ENCODE peak calls at places on chromosomes 3 and 15, in nine cellular contexts. Z, M, F, I, O, G, W, Y and D are unnamed samples. For H3K4me1, the result is how much of the 10 kb centered on the place peaks cover.

GRCh38 chr15:83710452-83710851 is 56.5 kb downstream of the ADAMTSL3 start:
- DNase-seq in Z (no peak), M (no peak), F (no peak), I (no peak), O (no peak), G (no peak), W (no peak), Y (no peak), D (no peak)

GRCh38 chr15:36175181-36175750 is 404.2 kb upstream of the CDIN1 start:
- DNase-seq in Z (no peak), M (no peak), F (no peak), I (no peak), O (no peak), G (no peak), W (no peak), Y (no peak), D (no peak)

GRCh38 chr3:160403796-160404510 is 4.5 kb downstream of the SMC4 start:
- DNase-seq in Z (peak), M (no peak), F (peak), I (no peak), O (no peak), G (no peak), W (no peak), Y (no peak), D (no peak)

GRCh38 chr15:36428102-36428845 is 151.2 kb upstream of the CDIN1 start:
- DNase-seq in Z (no peak), M (no peak), F (peak), I (no peak), O (peak), G (no peak), W (no peak), Y (no peak), D (no peak)

GRCh38 chr3:170697131-170697530 is 111.3 kb upstream of the SLC7A14 start:
- DNase-seq in Z (no peak), M (no peak), F (no peak), I (no peak), O (no peak), G (no peak), W (no peak), Y (no peak), D (no peak)

GRCh38 chr3:11624704-11625375 is 18.9 kb downstream of the VGLL4 start:
- DNase-seq in Z (no peak), M (no peak), F (no peak), I (no peak), O (no peak), G (no peak), W (no peak), Y (no peak), D (no peak)

GRCh38 chr3:134487406-134487805 is 1.5 kb downstream of the CEP63 start:
- DNase-seq in Z (peak), M (no peak), F (no peak), I (no peak), O (no peak), G (no peak), W (no peak), Y (no peak), D (no peak)

GRCh38 chr3:66989860-66990696 is 8.0 kb upstream of the KBTBD8 start:
- DNase-seq in Z (peak), M (no peak), F (peak), I (no peak), O (no peak), G (no peak), W (no peak), Y (no peak), D (no peak)

GRCh38 chr3:41681479-41681878 is 280.4 kb downstream of the ULK4 start:
- DNase-seq in Z (no peak), M (no peak), F (peak), I (no peak), O (peak), G (no peak), W (no peak), Y (no peak), D (no peak)

GRCh38 chr3:95341314-95341713 is 1278.5 kb downstream of the NSUN3 start:
- DNase-seq in Z (no peak), M (no peak), F (no peak), I (no peak), O (no peak), G (no peak), W (no peak), Y (no peak), D (no peak)

GRCh38 chr15:41821831-41822230 is 6.1 kb upstream of the JMJD7 start:
- DNase-seq in Z (no peak), M (no peak), F (no peak), I (no peak), O (no peak), G (no peak), W (no peak), Y (no peak), D (no peak)

GRCh38 chr3:195546130-195546560 is 3.0 kb upstream of the PPP1R2 start:
- DNase-seq in Z (no peak), M (peak), F (peak), I (no peak), O (peak), G (peak), W (no peak), Y (peak), D (peak)

GRCh38 chr3:171001957-171002694 is 24.4 kb downstream of the SLC2A2 start:
- DNase-seq in Z (no peak), M (no peak), F (peak), I (no peak), O (no peak), G (no peak), W (no peak), Y (no peak), D (no peak)

GRCh38 chr3:107045791-107046190 is 331.4 kb upstream of the CCDC54 start:
- DNase-seq in Z (no peak), M (no peak), F (no peak), I (no peak), O (no peak), G (no peak), W (no peak), Y (no peak), D (no peak)

GRCh38 chr3:49602877-49603411 is 48.7 kb downstream of the BSN start:
- DNase-seq in Z (no peak), M (no peak), F (no peak), I (no peak), O (no peak), G (peak), W (peak), Y (no peak), D (no peak)

GRCh38 chr3:116579843-116580242 is 129.7 kb upstream of the TUSC7 start:
- DNase-seq in Z (no peak), M (no peak), F (peak), I (peak), O (no peak), G (no peak), W (no peak), Y (no peak), D (no peak)

GRCh38 chr15:65945616-65946015 is 76.3 kb downstream of the RAB11A start:
- DNase-seq in Z (no peak), M (no peak), F (no peak), I (no peak), O (no peak), G (no peak), W (no peak), Y (no peak), D (no peak)

GRCh38 chr3:56720836-56721235 is 37.8 kb upstream of the TASOR start:
- DNase-seq in Z (no peak), M (no peak), F (no peak), I (no peak), O (no peak), G (no peak), W (no peak), Y (no peak), D (no peak)

GRCh38 chr15:76163429-76164020 is 103.7 kb downstream of the TMEM266 start:
- DNase-seq in Z (no peak), M (peak), F (no peak), I (no peak), O (peak), G (peak), W (peak), Y (peak), D (no peak)

GRCh38 chr3:8536106-8537052 is 34.8 kb downstream of the LMCD1 start:
- DNase-seq in Z (no peak), M (no peak), F (peak), I (no peak), O (no peak), G (no peak), W (no peak), Y (no peak), D (no peak)

GRCh38 chr3:147007736-147008245 is 398.6 kb downstream of the ZIC4 start:
- DNase-seq in Z (no peak), M (no peak), F (peak), I (no peak), O (no peak), G (no peak), W (no peak), Y (no peak), D (no peak)

GRCh38 chr3:31941230-31941632 is 39.8 kb downstream of the OSBPL10 start:
- DNase-seq in Z (no peak), M (no peak), F (peak), I (no peak), O (no peak), G (no peak), W (no peak), Y (no peak), D (no peak)

GRCh38 chr3:29465836-29466235 is 185.0 kb downstream of the RBMS3 start:
- DNase-seq in Z (no peak), M (no peak), F (peak), I (no peak), O (no peak), G (no peak), W (no peak), Y (no peak), D (no peak)

GRCh38 chr3:18071833-18072232 is 329.4 kb upstream of the TBC1D5 start:
- DNase-seq in Z (no peak), M (no peak), F (peak), I (no peak), O (no peak), G (no peak), W (no peak), Y (no peak), D (no peak)

GRCh38 chr3:32882603-32883025 is 64.8 kb downstream of the TRIM71 start:
- DNase-seq in Z (peak), M (no peak), F (no peak), I (no peak), O (no peak), G (no peak), W (no peak), Y (no peak), D (no peak)

GRCh38 chr3:23174426-23175039 is 28.6 kb upstream of the UBE2E2 start:
- DNase-seq in Z (no peak), M (no peak), F (peak), I (peak), O (no peak), G (no peak), W (no peak), Y (no peak), D (no peak)

GRCh38 chr15:35308802-35309201 is 223.7 kb upstream of the NANOGP8 start:
- DNase-seq in Z (no peak), M (no peak), F (peak), I (no peak), O (peak), G (no peak), W (no peak), Y (peak), D (no peak)

GRCh38 chr15:34650177-34650576 is 66.7 kb upstream of the GOLGA8B start:
- DNase-seq in Z (no peak), M (no peak), F (peak), I (no peak), O (no peak), G (no peak), W (no peak), Y (no peak), D (no peak)

GRCh38 chr15:91548588-91548987 is 304.9 kb upstream of the SLCO3A1 start:
- DNase-seq in Z (no peak), M (no peak), F (peak), I (no peak), O (no peak), G (no peak), W (no peak), Y (no peak), D (no peak)

GRCh38 chr3:76554717-76555116 is 485.2 kb upstream of the ROBO2 start:
- DNase-seq in Z (no peak), M (no peak), F (peak), I (no peak), O (no peak), G (no peak), W (no peak), Y (no peak), D (no peak)

GRCh38 chr3:42101048-42101447 is 9.9 kb downstream of the TRAK1 start:
- DNase-seq in Z (no peak), M (peak), F (peak), I (no peak), O (peak), G (no peak), W (no peak), Y (peak), D (no peak)

GRCh38 chr3:112611813-112612515 is 29.0 kb downstream of the CCDC80 start:
- DNase-seq in Z (no peak), M (no peak), F (no peak), I (no peak), O (no peak), G (no peak), W (no peak), Y (peak), D (no peak)

GRCh38 chr3:8560608-8561007 is 59.0 kb downstream of the LMCD1 start:
- DNase-seq in Z (no peak), M (no peak), F (peak), I (no peak), O (no peak), G (no peak), W (no peak), Y (no peak), D (peak)

GRCh38 chr3:101849714-101850326 is 506 bp downstream of the NFKBIZ start:
- DNase-seq in Z (peak), M (peak), F (no peak), I (peak), O (peak), G (peak), W (peak), Y (peak), D (no peak)

GRCh38 chr3:41176554-41176953 is 22.8 kb upstream of the CTNNB1 start:
- DNase-seq in Z (no peak), M (no peak), F (no peak), I (no peak), O (no peak), G (no peak), W (no peak), Y (no peak), D (no peak)

GRCh38 chr3:123329636-123330340 is 119.1 kb downstream of the ADCY5 start:
- DNase-seq in Z (no peak), M (peak), F (no peak), I (no peak), O (peak), G (no peak), W (peak), Y (no peak), D (no peak)
- H3K4me1 ChIP-seq in Z (under half), M (under half), F (under half), I (under half), O (under half), G (half or more), W (under half), Y (under half), D (half or more)

GRCh38 chr3:97350976-97351375 is 413.6 kb upstream of the ARL6 start:
- DNase-seq in Z (no peak), M (no peak), F (no peak), I (no peak), O (no peak), G (no peak), W (no peak), Y (no peak), D (no peak)

GRCh38 chr3:97347780-97348179 is 416.8 kb upstream of the ARL6 start:
- DNase-seq in Z (no peak), M (no peak), F (no peak), I (no peak), O (no peak), G (no peak), W (no peak), Y (no peak), D (no peak)

GRCh38 chr3:97353176-97353575 is 411.4 kb upstream of the ARL6 start:
- DNase-seq in Z (no peak), M (no peak), F (no peak), I (no peak), O (no peak), G (no peak), W (no peak), Y (no peak), D (no peak)
- TF ChIP-seq CTCF in Z (no peak), M (no peak), F (no peak), I (no peak), O (no peak), G (no peak), W (no peak), Y (no peak), D (no peak)

DNA sequence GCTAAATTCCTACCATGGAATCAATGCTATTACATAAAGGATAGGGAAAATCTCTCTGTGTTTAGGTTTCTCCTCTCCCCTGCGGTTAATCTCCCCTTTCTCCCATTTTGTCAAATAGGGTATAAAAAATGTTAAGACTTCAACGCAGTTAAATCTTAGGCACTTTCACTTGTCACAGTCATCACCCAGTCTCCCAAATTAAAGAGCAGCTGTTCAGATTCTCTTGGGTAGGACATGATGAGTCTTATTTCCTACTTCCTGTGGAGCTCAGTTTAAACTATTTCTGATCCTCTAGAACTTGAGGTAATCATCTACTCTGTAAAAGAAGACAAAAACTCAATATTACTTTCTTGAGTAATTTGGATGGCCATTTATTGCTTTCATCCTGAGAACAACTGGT is 20.5 kb downstream of the RAP2B start:
- DNase-seq in Z (peak), M (no peak), F (no peak), I (no peak), O (no peak), G (no peak), W (no peak), Y (no peak), D (no peak)
- H3K27ac ChIP-seq in Z (no peak), M (no peak), F (no peak), I (no peak), O (no peak), G (no peak), W (no peak), Y (no peak), D (no peak)

GRCh38 chr15:101533371-101534140 is 44.0 kb upstream of the PCSK6 start:
- DNase-seq in Z (no peak), M (no peak), F (no peak), I (no peak), O (no peak), G (no peak), W (no peak), Y (no peak), D (no peak)

GRCh38 chr15:101535170-101535902 is 45.8 kb upstream of the PCSK6 start:
- DNase-seq in Z (no peak), M (no peak), F (no peak), I (no peak), O (no peak), G (no peak), W (no peak), Y (no peak), D (no peak)

GRCh38 chr15:101532865-101533264 is 43.4 kb upstream of the PCSK6 start:
- DNase-seq in Z (no peak), M (no peak), F (no peak), I (no peak), O (no peak), G (no peak), W (no peak), Y (no peak), D (no peak)

GRCh38 chr15:101536166-101536874 is 46.8 kb upstream of the PCSK6 start:
- DNase-seq in Z (no peak), M (no peak), F (peak), I (no peak), O (no peak), G (no peak), W (no peak), Y (no peak), D (no peak)

GRCh38 chr15:101534376-101534970 is 45.0 kb upstream of the PCSK6 start:
- DNase-seq in Z (no peak), M (no peak), F (no peak), I (peak), O (no peak), G (no peak), W (no peak), Y (no peak), D (no peak)
- H3K4me1 ChIP-seq in Z (under half), M (under half), F (under half), I (under half), O (under half), G (under half), W (under half), Y (under half), D (under half)

DNA sequence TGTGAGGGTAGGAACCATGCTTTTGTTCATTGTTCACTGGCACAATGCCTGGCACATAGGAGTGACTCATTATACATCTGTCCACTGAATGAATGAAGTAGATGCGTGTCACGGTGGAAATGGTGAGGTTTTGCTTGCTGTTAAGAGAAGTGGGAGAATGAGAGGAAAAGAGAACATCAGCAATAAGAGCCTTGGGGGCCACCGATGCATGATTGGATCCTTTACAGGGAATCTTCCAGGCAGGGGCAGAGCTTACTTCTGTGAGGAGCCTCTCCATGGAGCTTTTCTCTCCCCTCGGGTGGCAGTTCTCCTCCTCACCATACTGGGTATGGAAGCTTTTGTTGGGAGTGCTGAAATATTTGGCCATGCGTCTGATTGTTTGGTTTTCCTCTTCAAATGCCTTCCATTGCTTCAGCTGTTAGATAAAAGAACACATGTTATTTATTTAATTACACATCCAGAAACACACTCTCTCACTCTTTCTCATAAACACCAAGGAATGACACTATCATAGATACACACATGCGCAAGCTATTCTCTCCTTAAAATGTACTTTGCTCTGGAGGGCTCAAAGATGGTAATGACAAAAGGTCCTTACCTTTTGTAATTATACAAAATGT is 78.9 kb upstream of the GSK3B start:
- DNase-seq in Z (no peak), M (no peak), F (no peak), I (no peak), O (no peak), G (no peak), W (no peak), Y (no peak), D (no peak)
- TF ChIP-seq CTCF in Z (no peak), M (no peak), F (no peak), I (no peak), O (no peak), G (no peak), W (no peak), Y (no peak), D (no peak)

GRCh38 chr15:48560321-48561051 is 85.0 kb downstream of the FBN1 start:
- DNase-seq in Z (no peak), M (no peak), F (no peak), I (no peak), O (no peak), G (no peak), W (no peak), Y (no peak), D (no peak)

GRCh38 chr15:48556159-48556897 is 89.2 kb downstream of the FBN1 start:
- DNase-seq in Z (no peak), M (no peak), F (peak), I (no peak), O (no peak), G (no peak), W (no peak), Y (no peak), D (no peak)

GRCh38 chr15:48557335-48557734 is 88.2 kb downstream of the FBN1 start:
- DNase-seq in Z (no peak), M (no peak), F (no peak), I (no peak), O (no peak), G (peak), W (no peak), Y (no peak), D (no peak)

GRCh38 chr15:48555244-48555804 is 90.2 kb downstream of the FBN1 start:
- DNase-seq in Z (no peak), M (no peak), F (peak), I (no peak), O (no peak), G (no peak), W (no peak), Y (no peak), D (no peak)

GRCh38 chr15:48559270-48559669 is 86.2 kb downstream of the FBN1 start:
- DNase-seq in Z (no peak), M (peak), F (peak), I (peak), O (peak), G (no peak), W (no peak), Y (peak), D (peak)
- H3K27ac ChIP-seq in Z (no peak), M (peak), F (peak), I (no peak), O (peak), G (peak), W (no peak), Y (peak), D (peak)

DNA sequence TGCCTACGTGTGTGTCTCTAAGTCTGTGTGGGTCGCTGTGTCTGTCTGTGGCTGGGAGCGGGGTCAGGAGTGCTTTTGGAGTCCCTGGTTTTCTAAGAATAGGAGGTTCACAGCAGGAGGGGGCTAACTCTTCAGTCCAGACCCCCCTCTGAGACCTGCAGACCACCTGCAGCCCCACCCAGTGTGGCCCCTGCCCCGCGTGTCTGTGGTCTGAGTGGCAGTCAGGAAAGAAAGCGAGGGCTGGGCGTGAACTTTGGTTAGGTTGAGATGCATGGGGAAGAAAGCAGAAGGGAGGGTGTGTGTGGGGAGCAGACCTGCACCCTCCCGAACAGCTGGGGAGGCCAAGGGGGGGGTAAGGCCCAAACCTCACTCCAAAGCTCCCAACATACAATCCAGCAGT is 144.9 kb upstream of the TPM1 start:
- DNase-seq in Z (no peak), M (no peak), F (no peak), I (no peak), O (no peak), G (no peak), W (no peak), Y (no peak), D (no peak)
- H3K4me1 ChIP-seq in Z (under half), M (under half), F (under half), I (under half), O (under half), G (half or more), W (under half), Y (under half), D (half or more)